ENCODE peak calls at places on chromosome X, in eight cellular contexts. V is activated naive CD4-positive, alpha-beta T cell; M is stimulated activated CD8-positive, alpha-beta memory T cell treated with anti-CD3 and anti-CD28 coated beads, Interleukin-12 subunit alpha, Interleukin-12 subunit beta, amount 100 ng/mL, for 1 hour; Q is RCC 7860; U is pancreas; K is Panc1; E is HL-60; B is tibial artery. H is an unnamed sample.

GRCh38 chrX:57447856-57448255 is 144.0 kb upstream of the ZXDB start:
- DNase-seq in V (no peak), M (no peak), Q (no peak), U (no peak), K (no peak), E (no peak), B (no peak), H (no peak)

GRCh38 chrX:118802857-118803256 is 20.8 kb upstream of the ZCCHC12 start:
- DNase-seq in V (no peak), M (no peak), Q (no peak), U (no peak), K (no peak), E (no peak), B (no peak), H (no peak)

GRCh38 chrX:134929813-134930212 is 61.0 kb upstream of the SMIM10 start:
- DNase-seq in V (no peak), M (no peak), Q (no peak), U (no peak), K (no peak), E (no peak), B (no peak), H (no peak)

GRCh38 chrX:6852869-6853268 is 294.6 kb upstream of the STS start:
- DNase-seq in V (no peak), M (no peak), Q (no peak), U (no peak), K (no peak), E (no peak), B (no peak), H (no peak)

GRCh38 chrX:153593811-153594500 is 5.0 kb downstream of the CCNQ start:
- DNase-seq in V (no peak), M (no peak), Q (no peak), U (no peak), K (no peak), E (no peak), B (no peak), H (no peak)

GRCh38 chrX:154368630-154369452 is 5.6 kb downstream of the FLNA start:
- DNase-seq in V (peak), M (peak), Q (peak), U (peak), K (peak), E (peak), B (peak), H (no peak)

GRCh38 chrX:108584617-108585211 is 145.1 kb downstream of the COL4A5 start:
- DNase-seq in V (no peak), M (no peak), Q (no peak), U (no peak), K (peak), E (no peak), B (no peak), H (no peak)

GRCh38 chrX:131572372-131573014 is 28.6 kb downstream of the OR13H1 start:
- DNase-seq in V (no peak), M (no peak), Q (no peak), U (no peak), K (no peak), E (no peak), B (no peak), H (no peak)

GRCh38 chrX:121000589-121000988 is 15.0 kb upstream of the CT47A1 start:
- DNase-seq in V (no peak), M (no peak), Q (peak), U (no peak), K (no peak), E (no peak), B (no peak), H (no peak)

GRCh38 chrX:20364238-20364637 is 97.5 kb upstream of the RPS6KA3 start:
- DNase-seq in V (no peak), M (no peak), Q (no peak), U (no peak), K (no peak), E (no peak), B (no peak), H (no peak)

GRCh38 chrX:134551365-134552095 is 91.6 kb downstream of the HPRT1 start:
- DNase-seq in V (no peak), M (no peak), Q (peak), U (no peak), K (no peak), E (no peak), B (no peak), H (peak)

GRCh38 chrX:150842198-150842553 is 56.3 kb downstream of the CD99L2 start:
- DNase-seq in V (no peak), M (no peak), Q (no peak), U (no peak), K (no peak), E (peak), B (no peak), H (no peak)

GRCh38 chrX:40474205-40474626 is 106.6 kb upstream of the ATP6AP2 start:
- DNase-seq in V (no peak), M (no peak), Q (peak), U (peak), K (no peak), E (no peak), B (no peak), H (no peak)

GRCh38 chrX:56798866-56799864 is 70.1 kb downstream of the NBDY start:
- DNase-seq in V (peak), M (no peak), Q (no peak), U (peak), K (no peak), E (no peak), B (no peak), H (no peak)

GRCh38 chrX:97806238-97806637 is 922.5 kb downstream of the RPA4 start:
- DNase-seq in V (no peak), M (no peak), Q (peak), U (no peak), K (no peak), E (no peak), B (no peak), H (no peak)

GRCh38 chrX:110175146-110175545 is 142.7 kb downstream of the AMMECR1 start:
- DNase-seq in V (no peak), M (no peak), Q (no peak), U (no peak), K (no peak), E (no peak), B (no peak), H (no peak)

GRCh38 chrX:1535241-1536041 is 1.5 kb downstream of the P2RY8 start:
- DNase-seq in V (peak), M (no peak), Q (no peak), U (no peak), K (no peak), E (peak), B (peak), H (no peak)

GRCh38 chrX:132467029-132467428 is 21.8 kb downstream of the MBNL3 start:
- DNase-seq in V (no peak), M (no peak), Q (no peak), U (no peak), K (no peak), E (no peak), B (no peak), H (no peak)

GRCh38 chrX:136768469-136769084 is 12.2 kb downstream of the ARHGEF6 start:
- DNase-seq in V (no peak), M (no peak), Q (peak), U (peak), K (no peak), E (no peak), B (peak), H (no peak)